ENCODE peak calls at places on chromosome 2, in eight cellular contexts. One of them, this sample, is unnamed.

GRCh38 chr2:3605013-3605961 is 10.4 kb downstream of the COLEC11 start:
- DNase-seq in SK-N-SH: peak; percentile 97
- DNase-seq in HCT116: peak; percentile 82
- DNase-seq in Panc1: no peak
- DNase-seq in HepG2: peak; percentile 83
- DNase-seq in K562: peak; percentile 91
- DNase-seq in HL-60: peak; percentile 65
- DNase-seq in GM23338: peak; percentile 24
- DNase-seq in this sample: peak; percentile 99

GRCh38 chr2:111705711-111706323 is 178.2 kb downstream of the ANAPC1 start:
- DNase-seq in HepG2: peak; percentile 69
- DNase-seq in HCT116: peak; percentile 86
- DNase-seq in Panc1: peak; percentile 96
- DNase-seq in HL-60: peak; percentile 81
- DNase-seq in GM23338: peak; percentile 84
- DNase-seq in K562: no peak
- DNase-seq in SK-N-SH: no peak
- DNase-seq in this sample: peak; percentile 45

GRCh38 chr2:161136194-161136593 is 24.0 kb upstream of the TANK start:
- DNase-seq in GM23338: no peak
- DNase-seq in HCT116: no peak
- DNase-seq in HepG2: no peak
- DNase-seq in K562: no peak
- DNase-seq in Panc1: no peak
- DNase-seq in SK-N-SH: no peak
- DNase-seq in HL-60: no peak
- DNase-seq in this sample: peak; percentile 17

GRCh38 chr2:177474301-177474700 is 81.7 kb downstream of the AGPS start:
- DNase-seq in HCT116: no peak
- DNase-seq in GM23338: no peak
- DNase-seq in HepG2: no peak
- DNase-seq in K562: no peak
- DNase-seq in Panc1: no peak
- DNase-seq in SK-N-SH: no peak
- DNase-seq in HL-60: no peak
- DNase-seq in this sample: no peak

GRCh38 chr2:19020144-19021099 is 338.0 kb downstream of the OSR1 start:
- DNase-seq in GM23338: no peak
- DNase-seq in HCT116: no peak
- DNase-seq in K562: no peak
- DNase-seq in SK-N-SH: no peak
- DNase-seq in HL-60: no peak
- DNase-seq in HepG2: peak; percentile 80
- DNase-seq in Panc1: no peak
- DNase-seq in this sample: no peak

GRCh38 chr2:112156152-112156986 is 18.2 kb downstream of the FBLN7 start:
- DNase-seq in HL-60: no peak
- DNase-seq in HepG2: peak; percentile 39
- DNase-seq in Panc1: no peak
- DNase-seq in K562: no peak
- DNase-seq in HCT116: no peak
- DNase-seq in SK-N-SH: no peak
- DNase-seq in GM23338: no peak
- DNase-seq in this sample: no peak

GRCh38 chr2:131123192-131123591 is 18.1 kb downstream of the PLEKHB2 start:
- DNase-seq in HL-60: no peak
- DNase-seq in K562: no peak
- DNase-seq in Panc1: no peak
- DNase-seq in GM23338: no peak
- DNase-seq in HCT116: no peak
- DNase-seq in SK-N-SH: no peak
- DNase-seq in HepG2: no peak
- DNase-seq in this sample: no peak

GRCh38 chr2:27806311-27807059 is 35.0 kb downstream of the MRPL33 start:
- DNase-seq in SK-N-SH: no peak
- DNase-seq in K562: no peak
- DNase-seq in Panc1: no peak
- DNase-seq in GM23338: no peak
- DNase-seq in HepG2: no peak
- DNase-seq in HCT116: no peak
- DNase-seq in HL-60: no peak
- DNase-seq in this sample: no peak

DNA sequence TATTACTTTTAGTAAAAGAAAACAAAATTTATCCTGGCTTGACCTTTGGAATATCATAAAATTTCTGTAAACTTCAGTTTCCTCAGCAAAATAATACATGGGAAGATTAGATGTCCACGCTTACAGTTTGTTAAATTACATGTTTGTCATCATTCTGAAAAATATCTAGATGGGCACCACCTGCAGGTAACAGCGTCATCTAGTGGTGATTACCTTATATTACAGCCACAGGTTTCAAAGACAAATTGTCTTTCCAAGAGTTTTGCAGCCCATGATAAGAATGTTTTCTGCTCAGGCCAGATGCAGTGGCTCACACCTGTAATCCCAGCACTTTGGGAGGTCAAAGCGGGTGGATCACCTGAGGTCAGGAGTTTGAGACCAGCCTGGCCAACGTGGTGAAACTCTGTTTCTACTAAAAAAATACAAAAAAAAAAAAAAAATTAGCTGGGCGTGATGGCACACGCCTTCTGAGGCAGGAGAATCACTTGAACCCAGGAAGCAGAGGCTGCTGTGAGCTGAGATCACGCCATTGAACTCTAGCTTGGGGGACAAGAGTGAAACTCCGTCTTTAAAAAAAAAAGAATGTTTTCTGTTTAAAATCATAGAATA is 96.3 kb upstream of the RASGRP3 start:
- DNase-seq in HepG2: no peak
- DNase-seq in Panc1: no peak
- DNase-seq in SK-N-SH: no peak
- DNase-seq in GM23338: peak; percentile 73
- DNase-seq in HCT116: peak; percentile 18
- DNase-seq in HL-60: no peak
- DNase-seq in K562: peak; percentile 17
- DNase-seq in this sample: peak; percentile 36
- TF ChIP-seq REST in HepG2: no peak
- TF ChIP-seq REST in Panc1: no peak
- TF ChIP-seq REST in SK-N-SH: no peak
- TF ChIP-seq REST in GM23338: no peak
- TF ChIP-seq REST in HCT116: no peak
- TF ChIP-seq REST in HL-60: no peak
- TF ChIP-seq REST in K562: no peak
- TF ChIP-seq REST in this sample: no peak

GRCh38 chr2:39968037-39968436 is 189.0 kb upstream of the THUMPD2 start:
- DNase-seq in SK-N-SH: no peak
- DNase-seq in GM23338: no peak
- DNase-seq in K562: no peak
- DNase-seq in HepG2: no peak
- DNase-seq in HCT116: no peak
- DNase-seq in Panc1: no peak
- DNase-seq in HL-60: no peak
- DNase-seq in this sample: no peak
- TF ChIP-seq REST in SK-N-SH: no peak
- TF ChIP-seq REST in GM23338: no peak
- TF ChIP-seq REST in K562: no peak
- TF ChIP-seq REST in HepG2: no peak
- TF ChIP-seq REST in HCT116: no peak
- TF ChIP-seq REST in Panc1: no peak
- TF ChIP-seq REST in HL-60: no peak
- TF ChIP-seq REST in this sample: no peak

GRCh38 chr2:37554157-37554515 is 117.3 kb downstream of the CDC42EP3 start:
- DNase-seq in K562: no peak
- DNase-seq in SK-N-SH: peak; percentile 58
- DNase-seq in Panc1: no peak
- DNase-seq in HCT116: no peak
- DNase-seq in GM23338: no peak
- DNase-seq in HepG2: no peak
- DNase-seq in HL-60: no peak
- DNase-seq in this sample: no peak
- TF ChIP-seq REST in K562: no peak
- TF ChIP-seq REST in SK-N-SH: no peak
- TF ChIP-seq REST in Panc1: no peak
- TF ChIP-seq REST in HCT116: no peak
- TF ChIP-seq REST in GM23338: no peak
- TF ChIP-seq REST in HepG2: no peak
- TF ChIP-seq REST in HL-60: no peak
- TF ChIP-seq REST in this sample: no peak

DNA sequence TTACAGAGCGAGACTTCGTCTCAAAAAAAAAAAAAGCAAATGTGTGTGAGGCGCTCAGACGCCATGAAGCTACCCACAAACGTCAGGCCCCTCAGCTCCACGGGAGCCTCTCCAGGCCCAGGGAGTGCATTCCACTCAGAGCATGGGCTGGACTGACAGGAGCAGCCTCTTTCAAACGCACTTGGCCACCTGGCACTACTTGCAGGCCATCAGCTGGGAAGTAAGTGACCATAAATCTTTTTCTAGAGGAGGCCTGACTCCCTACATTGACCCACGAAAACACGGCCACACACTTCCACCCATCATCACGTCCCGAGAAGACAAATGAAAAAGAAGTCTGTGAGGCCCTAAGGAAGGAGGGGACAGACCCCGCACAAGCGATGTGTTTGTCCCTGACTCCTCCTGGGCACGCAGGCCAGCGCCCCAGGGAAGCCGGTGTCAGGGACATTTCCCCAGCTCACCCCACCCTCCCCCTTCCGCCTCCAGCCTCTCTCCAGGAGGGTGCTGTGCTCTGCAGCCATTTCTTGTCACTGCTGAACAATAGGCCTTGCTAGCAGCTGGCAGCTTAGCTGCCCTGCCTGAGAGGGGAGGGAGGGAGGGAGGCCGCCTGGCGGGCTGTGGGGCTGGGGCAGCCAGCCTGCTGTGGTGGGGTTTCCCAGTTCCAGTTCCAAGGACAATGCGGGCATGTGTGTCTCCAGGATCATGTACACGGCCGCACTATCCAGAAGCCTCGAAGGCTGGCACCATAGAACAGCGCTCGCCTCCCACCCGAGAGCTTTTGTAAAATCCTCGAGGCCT is 26.6 kb downstream of the SERTAD2 start:
- DNase-seq in Panc1: no peak
- DNase-seq in HL-60: no peak
- DNase-seq in HepG2: no peak
- DNase-seq in SK-N-SH: peak; percentile 61
- DNase-seq in HCT116: no peak
- DNase-seq in GM23338: peak; percentile 37
- DNase-seq in K562: no peak
- DNase-seq in this sample: no peak
- TF ChIP-seq REST in Panc1: no peak
- TF ChIP-seq REST in HL-60: no peak
- TF ChIP-seq REST in HepG2: no peak
- TF ChIP-seq REST in SK-N-SH: no peak
- TF ChIP-seq REST in HCT116: no peak
- TF ChIP-seq REST in GM23338: no peak
- TF ChIP-seq REST in K562: no peak
- TF ChIP-seq REST in this sample: no peak

GRCh38 chr2:239465017-239466001 is 64.5 kb upstream of the HDAC4 start:
- DNase-seq in Panc1: no peak
- DNase-seq in K562: no peak
- DNase-seq in HepG2: no peak
- DNase-seq in GM23338: no peak
- DNase-seq in HCT116: no peak
- DNase-seq in SK-N-SH: no peak
- DNase-seq in HL-60: peak; percentile 92
- DNase-seq in this sample: peak; percentile 50
- TF ChIP-seq REST in Panc1: no peak
- TF ChIP-seq REST in K562: no peak
- TF ChIP-seq REST in HepG2: no peak
- TF ChIP-seq REST in GM23338: no peak
- TF ChIP-seq REST in HCT116: no peak
- TF ChIP-seq REST in SK-N-SH: no peak
- TF ChIP-seq REST in HL-60: no peak
- TF ChIP-seq REST in this sample: no peak

GRCh38 chr2:150060341-150060740 is 427.1 kb downstream of the RND3 start:
- DNase-seq in HL-60: no peak
- DNase-seq in K562: no peak
- DNase-seq in HCT116: no peak
- DNase-seq in SK-N-SH: no peak
- DNase-seq in Panc1: no peak
- DNase-seq in HepG2: no peak
- DNase-seq in GM23338: peak; percentile 68
- DNase-seq in this sample: no peak
- TF ChIP-seq REST in HL-60: no peak
- TF ChIP-seq REST in K562: no peak
- TF ChIP-seq REST in HCT116: no peak
- TF ChIP-seq REST in SK-N-SH: no peak
- TF ChIP-seq REST in Panc1: no peak
- TF ChIP-seq REST in HepG2: no peak
- TF ChIP-seq REST in GM23338: no peak
- TF ChIP-seq REST in this sample: no peak

DNA sequence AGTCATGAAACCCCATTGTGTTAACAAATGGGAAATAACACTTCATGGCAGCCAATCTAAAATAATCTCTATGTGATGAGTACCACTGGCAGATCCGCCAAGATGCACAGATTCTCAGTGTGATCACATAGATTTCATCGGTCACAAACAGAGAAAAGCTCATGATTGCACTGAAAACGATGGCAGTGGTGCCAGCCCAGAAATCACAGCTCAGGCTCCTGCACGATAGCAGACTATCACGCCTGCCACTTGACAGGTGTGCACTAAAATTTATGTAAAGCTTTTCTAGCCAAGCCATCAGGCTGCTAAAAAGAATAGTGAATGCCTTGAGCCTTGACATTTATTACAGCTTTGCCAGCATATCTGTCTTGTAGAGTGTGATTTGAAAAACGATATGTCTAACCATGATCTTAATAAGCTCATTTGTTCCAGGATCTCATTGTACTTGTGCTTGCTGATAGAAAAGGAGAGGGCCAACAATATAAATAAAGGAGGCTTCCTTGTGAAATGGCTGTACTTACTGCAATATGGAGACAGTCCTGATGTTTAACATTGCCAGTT is 409.5 kb upstream of the CWC22 start:
- DNase-seq in HCT116: no peak
- DNase-seq in K562: no peak
- DNase-seq in GM23338: no peak
- DNase-seq in Panc1: no peak
- DNase-seq in SK-N-SH: no peak
- DNase-seq in HepG2: no peak
- DNase-seq in HL-60: no peak
- DNase-seq in this sample: no peak
- TF ChIP-seq REST in HCT116: no peak
- TF ChIP-seq REST in K562: no peak
- TF ChIP-seq REST in GM23338: no peak
- TF ChIP-seq REST in Panc1: no peak
- TF ChIP-seq REST in SK-N-SH: no peak
- TF ChIP-seq REST in HepG2: no peak
- TF ChIP-seq REST in HL-60: no peak
- TF ChIP-seq REST in this sample: no peak

GRCh38 chr2:25050128-25050527 is 8.3 kb downstream of the EFR3B start:
- DNase-seq in HCT116: no peak
- DNase-seq in SK-N-SH: no peak
- DNase-seq in K562: no peak
- DNase-seq in HL-60: no peak
- DNase-seq in GM23338: no peak
- DNase-seq in HepG2: no peak
- DNase-seq in Panc1: no peak
- DNase-seq in this sample: no peak
- TF ChIP-seq REST in HCT116: no peak
- TF ChIP-seq REST in SK-N-SH: no peak
- TF ChIP-seq REST in K562: no peak
- TF ChIP-seq REST in HL-60: no peak
- TF ChIP-seq REST in GM23338: no peak
- TF ChIP-seq REST in HepG2: no peak
- TF ChIP-seq REST in Panc1: no peak
- TF ChIP-seq REST in this sample: no peak

GRCh38 chr2:85851253-85851955 is 37.4 kb downstream of the ST3GAL5 start:
- DNase-seq in HCT116: no peak
- DNase-seq in SK-N-SH: no peak
- DNase-seq in GM23338: no peak
- DNase-seq in HL-60: no peak
- DNase-seq in Panc1: no peak
- DNase-seq in K562: no peak
- DNase-seq in HepG2: no peak
- DNase-seq in this sample: no peak
- TF ChIP-seq REST in HCT116: no peak
- TF ChIP-seq REST in SK-N-SH: no peak
- TF ChIP-seq REST in GM23338: no peak
- TF ChIP-seq REST in HL-60: no peak
- TF ChIP-seq REST in Panc1: no peak
- TF ChIP-seq REST in K562: no peak
- TF ChIP-seq REST in HepG2: no peak
- TF ChIP-seq REST in this sample: no peak